ENCODE peak calls at places on chromosomes 3 and 15, in four cellular contexts. One of them, this sample, is unnamed.

GRCh38 chr3:57228734-57229505 is 1.4 kb downstream of the APPL1 start:
- DNase-seq in AG09309: peak
- DNase-seq in CD4-positive, alpha-beta memory T cell: no peak
- DNase-seq in OCI-LY7: no peak
- DNase-seq in this sample: no peak

GRCh38 chr3:38312356-38312755 is 30.3 kb downstream of the SLC22A14 start:
- DNase-seq in AG09309: no peak
- DNase-seq in CD4-positive, alpha-beta memory T cell: no peak
- DNase-seq in OCI-LY7: no peak
- DNase-seq in this sample: no peak

GRCh38 chr3:194998417-194998816 is 272.5 kb downstream of the XXYLT1 start:
- DNase-seq in AG09309: no peak
- DNase-seq in CD4-positive, alpha-beta memory T cell: no peak
- DNase-seq in OCI-LY7: no peak
- DNase-seq in this sample: no peak

GRCh38 chr3:37138816-37139215 is 35.6 kb downstream of the LRRFIP2 start:
- DNase-seq in AG09309: no peak
- DNase-seq in CD4-positive, alpha-beta memory T cell: no peak
- DNase-seq in OCI-LY7: no peak
- DNase-seq in this sample: no peak

GRCh38 chr3:123143669-123144411 is 57.9 kb upstream of the SEC22A start:
- DNase-seq in AG09309: no peak
- DNase-seq in CD4-positive, alpha-beta memory T cell: no peak
- DNase-seq in OCI-LY7: no peak
- DNase-seq in this sample: no peak

GRCh38 chr15:32659340-32659831 is 17.9 kb downstream of the SCG5 start:
- DNase-seq in AG09309: peak
- DNase-seq in CD4-positive, alpha-beta memory T cell: no peak
- DNase-seq in OCI-LY7: no peak
- DNase-seq in this sample: no peak

GRCh38 chr15:89492934-89493631 is 3.3 kb downstream of the RHCG start:
- DNase-seq in AG09309: no peak
- DNase-seq in CD4-positive, alpha-beta memory T cell: no peak
- DNase-seq in OCI-LY7: no peak
- DNase-seq in this sample: no peak

GRCh38 chr15:45704329-45705249 is 69.8 kb downstream of the SQOR start:
- DNase-seq in AG09309: no peak
- DNase-seq in CD4-positive, alpha-beta memory T cell: peak
- DNase-seq in OCI-LY7: no peak
- DNase-seq in this sample: no peak

GRCh38 chr15:67381416-67382045 is 126.9 kb downstream of the IQCH start:
- DNase-seq in AG09309: no peak
- DNase-seq in CD4-positive, alpha-beta memory T cell: no peak
- DNase-seq in OCI-LY7: no peak
- DNase-seq in this sample: no peak

GRCh38 chr15:67024322-67024997 is 40.9 kb upstream of the SMAD3 start:
- DNase-seq in AG09309: peak
- DNase-seq in CD4-positive, alpha-beta memory T cell: no peak
- DNase-seq in OCI-LY7: no peak
- DNase-seq in this sample: no peak

GRCh38 chr3:87498358-87499080 is 222.1 kb upstream of the POU1F1 start:
- DNase-seq in AG09309: no peak
- DNase-seq in CD4-positive, alpha-beta memory T cell: no peak
- DNase-seq in OCI-LY7: no peak
- DNase-seq in this sample: no peak

GRCh38 chr15:93359780-93360161 is 270.8 kb upstream of the RGMA start:
- DNase-seq in AG09309: no peak
- DNase-seq in CD4-positive, alpha-beta memory T cell: no peak
- DNase-seq in OCI-LY7: no peak
- DNase-seq in this sample: no peak

GRCh38 chr15:63597033-63597790 is at the start of gene FBXL22:
- DNase-seq in AG09309: no peak
- DNase-seq in CD4-positive, alpha-beta memory T cell: no peak
- DNase-seq in OCI-LY7: no peak
- DNase-seq in this sample: no peak

GRCh38 chr15:70382762-70383458 is 285.2 kb upstream of the TLE3 start:
- DNase-seq in AG09309: no peak
- DNase-seq in CD4-positive, alpha-beta memory T cell: no peak
- DNase-seq in OCI-LY7: no peak
- DNase-seq in this sample: no peak

GRCh38 chr15:79505956-79506355 is 73.8 kb downstream of the MINAR1 start:
- DNase-seq in AG09309: no peak
- DNase-seq in CD4-positive, alpha-beta memory T cell: no peak
- DNase-seq in OCI-LY7: no peak
- DNase-seq in this sample: no peak

GRCh38 chr3:190671658-190672057 is 157.8 kb downstream of the IL1RAP start:
- DNase-seq in AG09309: peak
- DNase-seq in CD4-positive, alpha-beta memory T cell: no peak
- DNase-seq in OCI-LY7: no peak
- DNase-seq in this sample: no peak

GRCh38 chr3:173396191-173397041 is 1.1 kb upstream of the NLGN1 start:
- DNase-seq in AG09309: no peak
- DNase-seq in CD4-positive, alpha-beta memory T cell: no peak
- DNase-seq in OCI-LY7: no peak
- DNase-seq in this sample: no peak

GRCh38 chr3:139280027-139280671 is 63.7 kb upstream of the MRPS22 start:
- DNase-seq in AG09309: no peak
- DNase-seq in CD4-positive, alpha-beta memory T cell: no peak
- DNase-seq in OCI-LY7: no peak
- DNase-seq in this sample: no peak

GRCh38 chr3:57983734-57984518 is 24.3 kb upstream of the FLNB start:
- DNase-seq in AG09309: peak
- DNase-seq in CD4-positive, alpha-beta memory T cell: peak
- DNase-seq in OCI-LY7: peak
- DNase-seq in this sample: peak

GRCh38 chr15:32732574-32733157 is 14.9 kb downstream of the GREM1 start:
- DNase-seq in AG09309: no peak
- DNase-seq in CD4-positive, alpha-beta memory T cell: no peak
- DNase-seq in OCI-LY7: no peak
- DNase-seq in this sample: no peak

GRCh38 chr3:46395210-46395661 is 11.6 kb downstream of the CCR5AS start:
- DNase-seq in AG09309: no peak
- DNase-seq in CD4-positive, alpha-beta memory T cell: no peak
- DNase-seq in OCI-LY7: no peak
- DNase-seq in this sample: no peak

GRCh38 chr3:50008931-50009330 is 69.0 kb downstream of the RBM6 start:
- DNase-seq in AG09309: peak
- DNase-seq in CD4-positive, alpha-beta memory T cell: no peak
- DNase-seq in OCI-LY7: no peak
- DNase-seq in this sample: no peak

GRCh38 chr3:124510290-124510689 is 220.0 kb upstream of the UMPS start:
- DNase-seq in AG09309: no peak
- DNase-seq in CD4-positive, alpha-beta memory T cell: no peak
- DNase-seq in OCI-LY7: no peak
- DNase-seq in this sample: no peak

GRCh38 chr3:136232413-136232812 is 17.7 kb upstream of the PCCB start:
- DNase-seq in AG09309: no peak
- DNase-seq in CD4-positive, alpha-beta memory T cell: no peak
- DNase-seq in OCI-LY7: no peak
- DNase-seq in this sample: no peak

GRCh38 chr3:56494679-56495322 is 26.5 kb upstream of the ERC2 start:
- DNase-seq in AG09309: peak
- DNase-seq in CD4-positive, alpha-beta memory T cell: peak
- DNase-seq in OCI-LY7: peak
- DNase-seq in this sample: peak

GRCh38 chr3:23112491-23112890 is 90.6 kb upstream of the UBE2E2 start:
- DNase-seq in AG09309: no peak
- DNase-seq in CD4-positive, alpha-beta memory T cell: no peak
- DNase-seq in OCI-LY7: no peak
- DNase-seq in this sample: no peak

GRCh38 chr3:185399629-185400339 is 36.8 kb downstream of the MAP3K13 start:
- DNase-seq in AG09309: no peak
- DNase-seq in CD4-positive, alpha-beta memory T cell: no peak
- DNase-seq in OCI-LY7: no peak
- DNase-seq in this sample: no peak

GRCh38 chr3:149532463-149533180 is 58.1 kb downstream of the TM4SF4 start:
- DNase-seq in AG09309: no peak
- DNase-seq in CD4-positive, alpha-beta memory T cell: no peak
- DNase-seq in OCI-LY7: no peak
- DNase-seq in this sample: no peak
- H3K4me3 ChIP-seq in AG09309: no peak
- H3K4me3 ChIP-seq in CD4-positive, alpha-beta memory T cell: no peak
- H3K4me3 ChIP-seq in OCI-LY7: no peak
- H3K4me3 ChIP-seq in this sample: no peak

DNA sequence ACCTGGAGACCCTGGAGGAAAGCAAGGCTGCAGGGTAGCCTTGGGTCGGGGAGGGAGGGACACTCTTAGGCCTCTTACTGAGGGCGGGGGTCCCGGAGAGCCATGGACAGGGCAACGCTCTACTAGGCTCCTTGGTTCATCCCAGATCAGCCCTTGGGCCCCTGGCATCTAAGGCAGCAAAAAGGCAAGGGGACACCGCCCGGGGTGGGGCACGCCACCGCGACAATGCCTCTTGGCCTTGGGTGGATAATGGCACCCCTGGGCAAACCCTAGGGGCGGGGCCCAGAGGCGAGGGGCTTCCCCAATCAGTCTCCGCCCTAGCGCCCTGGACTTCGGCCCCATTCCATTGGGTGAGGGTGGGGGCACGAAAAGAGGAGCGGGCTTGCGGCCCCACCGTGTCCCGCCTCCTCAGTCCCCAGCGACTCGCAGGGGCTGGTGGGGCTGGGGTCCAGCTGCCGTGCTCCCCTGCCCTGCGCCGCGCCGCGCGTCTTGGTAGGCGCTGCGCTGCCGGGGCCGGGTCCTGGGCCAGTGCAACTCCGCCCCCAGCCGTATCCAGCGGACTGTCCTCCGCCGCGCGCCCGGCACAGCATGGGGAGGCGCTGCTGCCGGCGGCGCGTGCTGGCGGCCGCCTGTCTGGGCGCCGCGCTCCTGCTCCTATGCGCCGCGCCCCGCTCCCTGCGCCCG is at the start of gene CHST13:
- DNase-seq in AG09309: no peak
- DNase-seq in CD4-positive, alpha-beta memory T cell: no peak
- DNase-seq in OCI-LY7: no peak
- DNase-seq in this sample: no peak
- H3K4me3 ChIP-seq in AG09309: peak
- H3K4me3 ChIP-seq in CD4-positive, alpha-beta memory T cell: no peak
- H3K4me3 ChIP-seq in OCI-LY7: no peak
- H3K4me3 ChIP-seq in this sample: no peak

GRCh38 chr15:27258287-27258686 is 287.3 kb downstream of the GABRG3 start:
- DNase-seq in AG09309: no peak
- DNase-seq in CD4-positive, alpha-beta memory T cell: no peak
- DNase-seq in OCI-LY7: no peak
- DNase-seq in this sample: no peak
- H3K4me3 ChIP-seq in AG09309: no peak
- H3K4me3 ChIP-seq in CD4-positive, alpha-beta memory T cell: no peak
- H3K4me3 ChIP-seq in OCI-LY7: no peak
- H3K4me3 ChIP-seq in this sample: no peak

GRCh38 chr3:62374375-62374876 is 1.1 kb upstream of the FEZF2 start:
- DNase-seq in AG09309: no peak
- DNase-seq in CD4-positive, alpha-beta memory T cell: no peak
- DNase-seq in OCI-LY7: no peak
- DNase-seq in this sample: no peak
- H3K4me3 ChIP-seq in AG09309: peak
- H3K4me3 ChIP-seq in CD4-positive, alpha-beta memory T cell: no peak
- H3K4me3 ChIP-seq in OCI-LY7: no peak
- H3K4me3 ChIP-seq in this sample: no peak

DNA sequence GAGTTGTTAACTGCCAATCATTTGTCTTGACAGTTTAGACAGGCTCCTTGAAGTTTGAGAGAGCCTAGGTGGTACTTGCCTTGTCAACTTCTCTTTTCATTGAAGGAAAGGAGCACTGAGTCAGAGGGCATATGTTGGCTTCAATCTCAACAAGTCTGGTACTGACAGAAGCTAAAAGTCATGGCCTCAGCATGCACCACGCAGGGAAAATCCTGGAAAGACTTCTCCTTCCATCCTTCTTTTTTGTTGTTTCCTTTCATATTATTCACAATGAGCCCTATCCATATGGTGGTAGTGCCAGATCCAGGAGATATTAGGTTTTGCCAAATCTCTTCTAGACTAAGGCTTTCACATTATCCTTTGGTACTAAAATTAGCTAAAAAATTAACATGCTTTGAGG is 1272.5 kb downstream of the ROBO1 start:
- DNase-seq in AG09309: no peak
- DNase-seq in CD4-positive, alpha-beta memory T cell: no peak
- DNase-seq in OCI-LY7: no peak
- DNase-seq in this sample: no peak
- H3K4me3 ChIP-seq in AG09309: no peak
- H3K4me3 ChIP-seq in CD4-positive, alpha-beta memory T cell: no peak
- H3K4me3 ChIP-seq in OCI-LY7: no peak
- H3K4me3 ChIP-seq in this sample: no peak

GRCh38 chr15:90872481-90873184 is 4.2 kb downstream of the FURIN start:
- DNase-seq in AG09309: peak
- DNase-seq in CD4-positive, alpha-beta memory T cell: no peak
- DNase-seq in OCI-LY7: no peak
- DNase-seq in this sample: no peak

GRCh38 chr15:90873998-90874605 is 5.7 kb downstream of the FURIN start:
- DNase-seq in AG09309: no peak
- DNase-seq in CD4-positive, alpha-beta memory T cell: no peak
- DNase-seq in OCI-LY7: no peak
- DNase-seq in this sample: no peak

GRCh38 chr15:90875549-90875981 is 7.2 kb downstream of the FURIN start:
- DNase-seq in AG09309: no peak
- DNase-seq in CD4-positive, alpha-beta memory T cell: no peak
- DNase-seq in OCI-LY7: no peak
- DNase-seq in this sample: no peak

GRCh38 chr15:90871716-90872480 is 3.5 kb downstream of the FURIN start:
- DNase-seq in AG09309: no peak
- DNase-seq in CD4-positive, alpha-beta memory T cell: no peak
- DNase-seq in OCI-LY7: no peak
- DNase-seq in this sample: no peak

DNA sequence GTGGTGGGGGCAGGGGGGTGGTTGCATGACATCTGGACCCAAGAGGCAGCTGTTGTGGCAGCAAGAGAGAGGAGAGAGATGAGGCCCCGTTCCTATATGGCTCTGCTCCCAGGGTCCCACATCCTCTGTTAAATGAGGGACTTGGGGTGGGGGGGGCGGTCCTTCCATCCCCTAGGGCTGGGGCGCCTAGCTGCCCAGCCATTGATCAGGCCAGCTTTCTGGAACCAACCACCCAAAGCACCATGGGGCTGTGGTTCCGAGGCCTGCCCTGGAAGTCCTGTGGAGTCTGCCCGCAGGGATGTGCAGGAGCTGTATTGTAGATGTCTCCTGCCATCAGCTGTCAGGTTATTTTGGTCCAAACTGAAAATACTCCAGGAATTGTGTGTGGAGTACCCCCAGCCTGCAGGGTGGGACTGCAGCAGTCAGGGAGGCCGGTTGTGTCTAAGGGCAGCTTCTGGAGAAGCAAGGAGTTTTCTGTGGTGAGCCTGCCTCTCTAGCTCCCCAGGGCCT is 5.2 kb downstream of the FURIN start:
- DNase-seq in AG09309: no peak
- DNase-seq in CD4-positive, alpha-beta memory T cell: no peak
- DNase-seq in OCI-LY7: no peak
- DNase-seq in this sample: no peak
- H3K4me3 ChIP-seq in AG09309: peak
- H3K4me3 ChIP-seq in CD4-positive, alpha-beta memory T cell: no peak
- H3K4me3 ChIP-seq in OCI-LY7: no peak
- H3K4me3 ChIP-seq in this sample: no peak

GRCh38 chr3:188389711-188390346 is 235.9 kb downstream of the LPP start:
- DNase-seq in AG09309: no peak
- DNase-seq in CD4-positive, alpha-beta memory T cell: peak
- DNase-seq in OCI-LY7: peak
- DNase-seq in this sample: no peak
- H3K4me3 ChIP-seq in AG09309: no peak
- H3K4me3 ChIP-seq in CD4-positive, alpha-beta memory T cell: no peak
- H3K4me3 ChIP-seq in OCI-LY7: peak
- H3K4me3 ChIP-seq in this sample: no peak

GRCh38 chr3:125647318-125648014 is 52.2 kb upstream of the OSBPL11 start:
- DNase-seq in AG09309: no peak
- DNase-seq in CD4-positive, alpha-beta memory T cell: no peak
- DNase-seq in OCI-LY7: no peak
- DNase-seq in this sample: no peak
- H3K4me3 ChIP-seq in AG09309: no peak
- H3K4me3 ChIP-seq in CD4-positive, alpha-beta memory T cell: no peak
- H3K4me3 ChIP-seq in OCI-LY7: no peak
- H3K4me3 ChIP-seq in this sample: no peak

This sample was measured in Jurkat, Clone E6-1.